ENCODE peak calls at places on chromosome 12, in eight cellular contexts. J is right atrium auricular region, Y is left lung, B is H9, U is OCI-LY7, X is heart right ventricle, F is kidney, D is A549. O is an unnamed sample.

GRCh38 chr12:67650528-67651379 is 2.2 kb downstream of the DYRK2 start:
- DNase-seq in D (peak; percentile 6), B (no peak), J (no peak), Y (peak; percentile 43), X (no peak), F (peak; percentile 54), U (peak; percentile 64), O (no peak)

GRCh38 chr12:50635356-50635755 is 128.5 kb upstream of the ATF1 start:
- DNase-seq in D (no peak), X (peak; percentile 18), J (no peak), U (no peak), B (no peak), F (no peak), Y (no peak), O (no peak)

GRCh38 chr12:58750484-58750883 is 169.8 kb downstream of the LRIG3 start:
- DNase-seq in F (no peak), B (no peak), U (no peak), X (no peak), J (no peak), D (peak; percentile 6), Y (no peak), O (no peak)

GRCh38 chr12:14828896-14829295 is 14.4 kb downstream of the ART4 start:
- DNase-seq in Y (no peak), U (no peak), B (peak; percentile 57), X (no peak), D (no peak), J (no peak), F (no peak), O (peak; percentile 12)

GRCh38 chr12:108948369-108948768 is 68.5 kb downstream of the DAO start:
- DNase-seq in B (no peak), X (no peak), D (no peak), Y (no peak), U (no peak), J (no peak), F (no peak), O (no peak)

GRCh38 chr12:24072302-24072701 is 122.8 kb upstream of the SOX5 start:
- DNase-seq in X (no peak), F (no peak), U (no peak), J (no peak), D (no peak), B (no peak), Y (no peak), O (no peak)

GRCh38 chr12:26473291-26473690 is 277.9 kb downstream of the SSPN start:
- DNase-seq in X (no peak), U (peak; percentile 89), D (no peak), J (no peak), Y (no peak), B (no peak), F (no peak), O (no peak)

GRCh38 chr12:26723379-26724308 is 109.3 kb downstream of the ITPR2 start:
- DNase-seq in D (no peak), Y (no peak), B (no peak), X (no peak), J (no peak), U (no peak), F (no peak), O (no peak)

GRCh38 chr12:118480235-118480634 is 103.9 kb downstream of the SUDS3 start:
- DNase-seq in F (no peak), Y (no peak), J (no peak), B (no peak), D (no peak), U (no peak), X (no peak), O (no peak)

GRCh38 chr12:40033260-40033649 is 72.6 kb downstream of the SLC2A13 start:
- DNase-seq in X (no peak), U (no peak), F (peak; percentile 70), B (no peak), Y (no peak), D (no peak), J (no peak), O (peak; percentile 31)

GRCh38 chr12:75548879-75549278 is 37.5 kb upstream of the KRR1 start:
- DNase-seq in U (no peak), X (no peak), F (no peak), Y (no peak), B (no peak), D (no peak), J (no peak), O (no peak)

GRCh38 chr12:14260011-14260993 is 105.2 kb upstream of the ATF7IP start:
- DNase-seq in X (peak; percentile 90), D (no peak), J (peak; percentile 97), F (peak; percentile 97), U (no peak), Y (peak; percentile 93), B (peak; percentile 99), O (peak; percentile 93)

GRCh38 chr12:51320695-51321320 is 3.2 kb downstream of the BIN2 start:
- DNase-seq in B (peak; percentile 40), Y (no peak), X (no peak), J (no peak), U (peak; percentile 55), D (no peak), F (no peak), O (peak; percentile 86)

GRCh38 chr12:108008163-108008562 is 120.9 kb upstream of the WSCD2 start:
- DNase-seq in Y (no peak), X (no peak), F (no peak), B (no peak), U (no peak), J (no peak), D (no peak), O (no peak)

DNA sequence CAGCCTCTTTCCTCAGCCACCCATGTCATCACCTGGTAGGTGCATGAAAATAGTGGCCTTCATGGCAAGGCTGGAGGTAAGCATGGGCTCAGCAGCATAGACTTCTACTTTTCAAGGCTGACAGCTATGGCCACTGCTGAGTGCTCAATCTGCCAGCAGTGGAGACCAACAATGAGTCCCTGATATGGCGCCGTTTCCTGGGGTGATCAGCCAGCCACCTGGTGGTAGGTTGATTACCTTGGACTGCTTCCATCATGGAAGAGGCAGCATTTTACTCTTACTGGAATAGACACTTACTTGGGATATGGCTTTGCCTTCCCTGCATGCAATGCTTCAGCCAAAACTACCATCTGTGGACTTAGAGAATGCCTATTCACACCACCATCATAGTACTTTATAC is 39.5 kb upstream of the USP44 start:
- DNase-seq in J (no peak), F (no peak), B (no peak), Y (no peak), X (no peak), D (no peak), U (no peak), O (no peak)
- H3K4me1 ChIP-seq in J (no peaks in the 10 kb centered on the region), F (no peaks in the 10 kb centered on the region), B (no peaks in the 10 kb centered on the region), Y (no peaks in the 10 kb centered on the region), X (peaks cover 17% of the 10 kb centered on the region), D (peaks cover 17% of the 10 kb centered on the region), U (no peaks in the 10 kb centered on the region), O (no peaks in the 10 kb centered on the region)

GRCh38 chr12:4275869-4276253 is 2.3 kb downstream of the CCND2 start:
- DNase-seq in U (no peak), Y (no peak), X (peak; percentile 29), J (no peak), B (peak; percentile 57), F (no peak), D (no peak), O (peak; percentile 19)

GRCh38 chr12:4277856-4278581 is 4.5 kb downstream of the CCND2 start:
- DNase-seq in J (no peak), F (no peak), X (no peak), U (no peak), D (no peak), B (peak; percentile 10), Y (no peak), O (no peak)

GRCh38 chr12:4278582-4278939 is 5.0 kb downstream of the CCND2 start:
- DNase-seq in D (no peak), J (peak; percentile 81), Y (peak; percentile 91), U (no peak), F (no peak), B (no peak), X (peak; percentile 66), O (no peak)

GRCh38 chr12:4276524-4277204 is 3.1 kb downstream of the CCND2 start:
- DNase-seq in D (peak; percentile 76), X (peak; percentile 72), J (peak; percentile 90), F (peak; percentile 89), B (peak; percentile 96), U (peak; percentile 81), Y (no peak), O (peak; percentile 95)

DNA sequence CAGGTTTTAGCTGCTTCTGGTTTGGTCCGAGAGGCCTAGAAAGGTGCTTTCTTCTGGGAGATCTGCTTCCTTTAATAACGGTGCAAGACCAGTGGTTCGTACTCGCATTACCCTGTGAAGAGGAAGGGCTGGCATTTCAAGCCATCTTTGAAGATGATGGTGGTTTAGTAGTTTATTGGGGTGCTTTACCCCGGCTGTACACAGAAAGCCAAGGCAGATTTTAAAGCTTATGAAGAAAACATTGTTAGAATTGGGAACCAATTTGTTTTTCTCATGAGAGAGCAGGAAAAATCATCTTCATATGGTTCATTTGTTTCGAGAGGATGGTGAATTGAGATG is 3.6 kb downstream of the CCND2 start:
- DNase-seq in D (no peak), Y (no peak), F (no peak), X (no peak), J (no peak), B (no peak), U (no peak), O (no peak)
- TF ChIP-seq CTCF in D (no peak), Y (peak; percentile 38), F (no peak), X (no peak), J (peak; percentile 47), B (no peak), U (peak; percentile 53), O (no peak)

DNA sequence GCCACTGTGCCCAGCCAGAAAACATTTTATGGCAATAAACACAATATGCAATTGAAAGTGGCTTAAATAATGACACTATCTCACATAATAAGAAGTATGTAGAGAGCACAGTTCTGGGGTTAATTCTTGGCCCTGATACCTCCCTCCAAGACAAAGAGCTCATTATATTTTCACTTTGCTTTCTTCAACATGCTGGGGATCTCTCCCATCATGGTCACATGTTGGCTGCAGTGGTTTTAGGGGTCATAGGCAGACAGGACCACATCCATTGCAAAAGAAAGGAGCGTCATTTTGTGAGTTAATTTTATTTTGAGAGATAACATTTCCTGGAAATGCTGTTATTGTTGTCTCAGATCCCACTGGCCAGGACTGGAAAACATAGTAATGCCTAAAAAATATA is 8.3 kb upstream of the SLC38A2 start:
- DNase-seq in X (no peak), D (no peak), U (no peak), Y (no peak), F (no peak), B (no peak), J (no peak), O (no peak)
- H3K4me1 ChIP-seq in X (peaks cover 24% of the 10 kb centered on the region), D (peaks cover 22% of the 10 kb centered on the region), U (peaks cover 24% of the 10 kb centered on the region), Y (peaks cover 28% of the 10 kb centered on the region), F (peaks cover 5% of the 10 kb centered on the region), B (peaks cover 8% of the 10 kb centered on the region), J (no peaks in the 10 kb centered on the region), O (peaks cover 23% of the 10 kb centered on the region)

DNA sequence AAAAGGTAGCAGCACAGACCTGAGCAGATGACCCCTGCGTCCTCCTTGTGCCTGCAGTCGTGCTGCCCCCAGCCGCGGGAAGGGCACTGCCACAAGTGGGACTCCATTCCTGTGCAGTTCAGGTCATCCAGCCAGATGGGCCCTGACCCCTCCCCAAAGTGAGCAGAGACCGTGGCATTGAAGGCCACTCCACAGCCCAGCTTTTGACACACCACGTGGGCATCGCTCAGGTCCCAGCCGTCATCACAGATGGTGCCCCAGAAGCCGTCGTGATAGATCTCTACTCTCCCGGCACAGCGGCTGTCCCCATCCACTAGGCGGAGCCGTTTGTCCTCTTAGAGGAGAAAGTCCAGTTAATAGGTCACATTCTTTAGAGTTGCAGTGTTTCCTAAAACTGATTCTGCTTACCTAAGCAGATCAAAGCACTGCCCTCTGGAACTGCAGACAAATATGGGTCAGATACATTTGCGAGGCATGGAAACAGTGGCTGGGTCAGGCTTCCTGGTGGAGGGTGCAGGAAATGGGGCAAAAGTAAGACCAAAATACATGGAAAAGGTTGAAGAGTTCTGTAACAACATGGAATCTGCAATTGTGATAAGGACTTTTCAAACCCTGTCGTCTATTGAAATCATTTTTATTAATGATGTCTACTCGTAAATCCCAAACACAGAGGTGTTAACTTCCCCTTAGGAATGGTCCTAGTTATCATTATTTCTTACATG is 69.4 kb downstream of the CD163L1 start:
- DNase-seq in X (peak; percentile 20), Y (peak; percentile 78), B (peak; percentile 87), D (peak; percentile 56), F (peak; percentile 58), U (peak; percentile 27), J (no peak), O (peak; percentile 70)
- TF ChIP-seq CTCF in X (no peak), Y (peak; percentile 26), B (peak; percentile 85), D (peak; percentile 60), F (peak; percentile 33), U (peak; percentile 66), J (peak; percentile 32), O (peak; percentile 63)